ENCODE peak calls at places on chromosomes 6 and 20, in five cellular contexts. R, D, I, W and H are unnamed samples.
A peak's percentile ranks its signal among the peaks of the same experiment; 100 is the strongest.

GRCh38 chr6:40152196-40152595 is 217.9 kb upstream of the MOCS1 start:
- DNase-seq in R (no peak), D (no peak), I (no peak), W (no peak), H (no peak)

GRCh38 chr6:32785781-32786533 is 22.6 kb upstream of the HLA-DQB2 start:
- DNase-seq in R (no peak), D (no peak), I (peak; percentile 61), W (peak; percentile 52), H (peak; percentile 22)

GRCh38 chr20:61184194-61184593 is 67.9 kb upstream of the CDH4 start:
- DNase-seq in R (no peak), D (no peak), I (no peak), W (no peak), H (no peak)

GRCh38 chr20:62706857-62707256 is 1.8 kb upstream of the NTSR1 start:
- DNase-seq in R (no peak), D (no peak), I (no peak), W (no peak), H (no peak)

GRCh38 chr6:96458771-96459170 is 62.8 kb upstream of the UFL1 start:
- DNase-seq in R (no peak), D (no peak), I (no peak), W (no peak), H (no peak)

GRCh38 chr6:158066161-158066781 is 84.6 kb downstream of the SYNJ2 start:
- DNase-seq in R (no peak), D (no peak), I (no peak), W (no peak), H (no peak)

GRCh38 chr6:157073596-157073995 is 249.7 kb downstream of the TMEM242 start:
- DNase-seq in R (no peak), D (no peak), I (no peak), W (no peak), H (no peak)

GRCh38 chr6:72757048-72757447 is 135.2 kb downstream of the KCNQ5 start:
- DNase-seq in R (no peak), D (no peak), I (no peak), W (no peak), H (no peak)

GRCh38 chr6:111628117-111628866 is 22.6 kb upstream of the TRAF3IP2 start:
- DNase-seq in R (peak; percentile 36), D (no peak), I (peak; percentile 79), W (no peak), H (no peak)

GRCh38 chr6:168420084-168420483 is 20.9 kb upstream of the SMOC2 start:
- DNase-seq in R (no peak), D (no peak), I (no peak), W (no peak), H (no peak)

GRCh38 chr6:42190784-42191183 is 4.0 kb downstream of the GUCA1B start:
- DNase-seq in R (no peak), D (peak; percentile 69), I (peak; percentile 90), W (peak; percentile 35), H (peak; percentile 27)

GRCh38 chr20:14235355-14235754 is 102.1 kb downstream of the FLRT3 start:
- DNase-seq in R (no peak), D (peak; percentile 47), I (peak; percentile 83), W (peak; percentile 64), H (no peak)

GRCh38 chr20:33551778-33552177 is 61.9 kb downstream of the CBFA2T2 start:
- DNase-seq in R (no peak), D (no peak), I (peak; percentile 72), W (no peak), H (no peak)

GRCh38 chr20:5864873-5865582 is 85.3 kb downstream of the TRMT6 start:
- DNase-seq in R (no peak), D (no peak), I (peak; percentile 73), W (peak; percentile 64), H (no peak)